ENCODE peak calls at places on chromosome 17, in four cellular contexts. I is testis, E is T-helper 2 cell, F is astrocyte of the spinal cord. L is an unnamed sample.

GRCh38 chr17:7574176-7574953 is 5.1 kb upstream of the CD68 start:
- DNase-seq in F (peak), E (no peak), I (no peak), L (peak)

GRCh38 chr17:2981325-2981724 is 82.1 kb downstream of the OR1D5 start:
- DNase-seq in F (no peak), I (no peak), E (no peak), L (no peak)

GRCh38 chr17:60501589-60501988 is 24.5 kb downstream of the APPBP2 start:
- DNase-seq in E (no peak), I (no peak), F (no peak), L (no peak)

GRCh38 chr17:15412606-15413005 is 54.8 kb downstream of the CDRT4 start:
- DNase-seq in I (no peak), E (no peak), F (no peak), L (no peak)

GRCh38 chr17:58276423-58276822 is 4.3 kb downstream of the MPO start:
- DNase-seq in I (no peak), F (no peak), E (no peak), L (no peak)

GRCh38 chr17:489758-490329 is 137.2 kb upstream of the RPH3AL start:
- DNase-seq in E (peak), I (peak), F (peak), L (no peak)

GRCh38 chr17:36203335-36203734 is 6.8 kb upstream of the CCL3L1 start:
- DNase-seq in F (no peak), I (no peak), E (no peak), L (no peak)

GRCh38 chr17:62778990-62779681 is 29.0 kb downstream of the MARCHF10 start:
- DNase-seq in F (peak), I (peak), E (no peak), L (peak)

GRCh38 chr17:67260051-67260987 is 15.3 kb upstream of the HELZ start:
- DNase-seq in E (no peak), F (peak), I (peak), L (no peak)

GRCh38 chr17:7656958-7657715 is 6.4 kb downstream of the ATP1B2 start:
- DNase-seq in E (no peak), F (no peak), I (peak), L (no peak)

GRCh38 chr17:2789700-2790099 is 6.5 kb upstream of the RAP1GAP2 start:
- DNase-seq in I (no peak), E (no peak), F (no peak), L (no peak)

GRCh38 chr17:60383379-60383778 is 8.6 kb downstream of the USP32 start:
- DNase-seq in E (no peak), I (no peak), F (no peak), L (no peak)